ENCODE peak calls at places on chromosomes 3 and 15, in four cellular contexts. N, T, V and Q are unnamed samples.

GRCh38 chr3:153458881-153459280 is 296.9 kb downstream of the RAP2B start:
- DNase-seq in T (no peak), V (no peak), N (no peak), Q (no peak)

GRCh38 chr3:186790261-186790981 is 7.0 kb downstream of the EIF4A2 start:
- DNase-seq in T (peak), V (no peak), N (peak), Q (peak)

GRCh38 chr3:32440481-32441350 is 49.1 kb downstream of the CMTM7 start:
- DNase-seq in V (no peak), T (no peak), N (no peak), Q (no peak)

GRCh38 chr3:66592061-66592875 is 91.4 kb upstream of the LRIG1 start:
- DNase-seq in T (no peak), V (no peak), N (peak), Q (no peak)

GRCh38 chr3:34449305-34449704 is 650.9 kb downstream of the PDCD6IP start:
- DNase-seq in T (no peak), V (no peak), N (no peak), Q (no peak)

GRCh38 chr3:95341314-95341713 is 1278.5 kb downstream of the NSUN3 start:
- DNase-seq in V (no peak), N (no peak), T (no peak), Q (no peak)

GRCh38 chr15:48722764-48723661 is 77.5 kb upstream of the FBN1 start:
- DNase-seq in T (no peak), N (peak), V (no peak), Q (peak)

GRCh38 chr15:79432345-79433311 is 492 bp downstream of the MINAR1 start:
- DNase-seq in N (no peak), T (no peak), V (no peak), Q (no peak)

GRCh38 chr3:62046326-62046725 is 327.0 kb downstream of the FEZF2 start:
- DNase-seq in N (peak), T (no peak), V (no peak), Q (peak)

GRCh38 chr3:155065537-155065936 is 14.6 kb upstream of the MME start:
- DNase-seq in V (no peak), T (no peak), N (peak), Q (peak)

GRCh38 chr3:171556574-171557145 is 96.5 kb upstream of the TNIK start:
- DNase-seq in T (peak), V (no peak), N (no peak), Q (no peak)

GRCh38 chr3:123660276-123660675 is 75.4 kb upstream of the HACD2 start:
- DNase-seq in V (no peak), N (no peak), T (no peak), Q (no peak)

GRCh38 chr3:126939347-126939735 is 43.6 kb upstream of the PLXNA1 start:
- DNase-seq in T (no peak), V (no peak), N (no peak), Q (no peak)

GRCh38 chr3:4826237-4827100 is 152.8 kb upstream of the BHLHE40 start:
- DNase-seq in N (peak), T (no peak), V (peak), Q (peak)

GRCh38 chr3:64741344-64741743 is 53.5 kb upstream of the ADAMTS9 start:
- DNase-seq in T (no peak), N (no peak), V (peak), Q (no peak)

GRCh38 chr3:178562869-178563232 is 26.6 kb downstream of the KCNMB2 start:
- DNase-seq in N (peak), T (peak), V (no peak), Q (peak)

GRCh38 chr3:156483426-156483825 is 71.5 kb downstream of the SSR3 start:
- DNase-seq in N (peak), V (no peak), T (peak), Q (peak)

GRCh38 chr3:21718161-21718765 is 32.7 kb downstream of the ZNF385D start:
- DNase-seq in N (peak), T (no peak), V (no peak), Q (peak)

GRCh38 chr15:90351479-90352108 is 490 bp upstream of the ZNF774 start:
- DNase-seq in N (no peak), V (peak), T (no peak), Q (no peak)

GRCh38 chr15:66386204-66387123 is at the start of gene MAP2K1:
- DNase-seq in N (peak), V (peak), T (peak), Q (peak)

GRCh38 chr3:5235655-5236054 is 48.1 kb downstream of the EDEM1 start:
- DNase-seq in V (no peak), T (no peak), N (no peak), Q (no peak)

GRCh38 chr3:65809641-65810150 is 229.0 kb downstream of the MAGI1 start:
- DNase-seq in N (no peak), T (no peak), V (no peak), Q (no peak)

GRCh38 chr3:154177406-154177805 is 56.2 kb downstream of the ARHGEF26 start:
- DNase-seq in T (no peak), N (no peak), V (no peak), Q (no peak)

GRCh38 chr15:29852201-29852600 is 29.9 kb upstream of the TJP1 start:
- DNase-seq in V (no peak), N (no peak), T (no peak), Q (no peak)

GRCh38 chr3:28916713-28917499 is 364.0 kb upstream of the RBMS3 start:
- DNase-seq in T (peak), V (peak), N (peak), Q (peak)

GRCh38 chr3:99023590-99024192 is 122.2 kb upstream of the DCBLD2 start:
- DNase-seq in V (no peak), N (peak), T (peak), Q (peak)

GRCh38 chr3:19149388-19149787 is 1.1 kb downstream of the KCNH8 start:
- DNase-seq in T (peak), N (peak), V (no peak), Q (peak)

GRCh38 chr15:43872416-43873020 is 45.7 kb downstream of the WDR76 start:
- DNase-seq in T (peak), N (peak), V (no peak), Q (peak)

GRCh38 chr3:146431240-146431639 is 38.1 kb downstream of the PLSCR2 start:
- DNase-seq in V (no peak), T (no peak), N (no peak), Q (no peak)

GRCh38 chr15:32042269-32042996 is 12.1 kb downstream of the CHRNA7 start:
- DNase-seq in T (no peak), N (no peak), V (no peak), Q (no peak)

GRCh38 chr3:63067999-63068645 is 192.9 kb upstream of the CADPS start:
- DNase-seq in V (no peak), T (peak), N (peak), Q (peak)

GRCh38 chr3:132772252-132772651 is 50.0 kb upstream of the NPHP3 start:
- DNase-seq in N (no peak), T (no peak), V (no peak), Q (peak)

GRCh38 chr15:68578175-68578959 is 426 bp upstream of the CORO2B start:
- DNase-seq in T (no peak), V (peak), N (peak), Q (peak)

GRCh38 chr3:55160241-55160877 is 232.5 kb upstream of the LRTM1 start:
- DNase-seq in T (peak), V (peak), N (peak), Q (peak)

GRCh38 chr15:45732544-45733130 is 97.8 kb downstream of the SQOR start:
- DNase-seq in N (no peak), V (peak), T (no peak), Q (peak)

GRCh38 chr3:10554236-10554611 is 48.8 kb upstream of the ATP2B2 start:
- DNase-seq in T (no peak), N (no peak), V (no peak), Q (no peak)

GRCh38 chr3:82475306-82475705 is 713.9 kb upstream of the GBE1 start:
- DNase-seq in T (no peak), N (no peak), V (no peak), Q (no peak)

GRCh38 chr15:62928242-62928995 is 114.1 kb upstream of the TPM1 start:
- DNase-seq in T (no peak), V (peak), N (peak), Q (peak)

GRCh38 chr15:66085128-66085527 is 168.4 kb downstream of the MEGF11 start:
- DNase-seq in N (no peak), T (peak), V (no peak), Q (no peak)

GRCh38 chr3:174409085-174409743 is 449.9 kb upstream of the NAALADL2 start:
- DNase-seq in N (no peak), V (no peak), T (no peak), Q (no peak)